ENCODE peak calls at places on chromosomes 4 and X, in seven cellular contexts. One of them, this sample, is unnamed.
A peak's percentile ranks its signal among the peaks of the same experiment; 100 is the strongest.

GRCh38 chr4:157075811-157076577 is at the start of gene GLRB:
- DNase-seq in breast epithelium: no peak
- DNase-seq in fibroblast of pulmonary artery: peak; percentile 15
- DNase-seq in mammary epithelial cell: peak; percentile 37
- DNase-seq in left lung: no peak
- DNase-seq in PC-3: peak; percentile 38
- DNase-seq in uterus: peak; percentile 16
- DNase-seq in this sample: peak; percentile 32

GRCh38 chr4:3010998-3011397 is 47.6 kb downstream of the GRK4 start:
- DNase-seq in breast epithelium: no peak
- DNase-seq in fibroblast of pulmonary artery: peak; percentile 39
- DNase-seq in mammary epithelial cell: peak; percentile 55
- DNase-seq in left lung: no peak
- DNase-seq in PC-3: peak; percentile 53
- DNase-seq in uterus: peak; percentile 34
- DNase-seq in this sample: peak; percentile 83

GRCh38 chr4:148574502-148574901 is 132.3 kb upstream of the NR3C2 start:
- DNase-seq in breast epithelium: no peak
- DNase-seq in fibroblast of pulmonary artery: peak; percentile 10
- DNase-seq in mammary epithelial cell: peak; percentile 1
- DNase-seq in left lung: no peak
- DNase-seq in PC-3: no peak
- DNase-seq in uterus: no peak
- DNase-seq in this sample: peak; percentile 1

GRCh38 chr4:38931125-38931524 is 63.5 kb downstream of the FAM114A1 start:
- DNase-seq in breast epithelium: no peak
- DNase-seq in fibroblast of pulmonary artery: no peak
- DNase-seq in mammary epithelial cell: no peak
- DNase-seq in left lung: no peak
- DNase-seq in PC-3: no peak
- DNase-seq in uterus: no peak
- DNase-seq in this sample: no peak

GRCh38 chr4:135434936-135435335 is 1233.3 kb upstream of the PABPC4L start:
- DNase-seq in breast epithelium: no peak
- DNase-seq in fibroblast of pulmonary artery: peak; percentile 44
- DNase-seq in mammary epithelial cell: peak; percentile 12
- DNase-seq in left lung: no peak
- DNase-seq in PC-3: peak; percentile 1
- DNase-seq in uterus: no peak
- DNase-seq in this sample: no peak

GRCh38 chr4:117965608-117966007 is 68.7 kb upstream of the NDST3 start:
- DNase-seq in breast epithelium: no peak
- DNase-seq in fibroblast of pulmonary artery: no peak
- DNase-seq in mammary epithelial cell: no peak
- DNase-seq in left lung: no peak
- DNase-seq in PC-3: no peak
- DNase-seq in uterus: no peak
- DNase-seq in this sample: no peak

GRCh38 chr4:67393699-67394281 is 151.5 kb downstream of the CENPC start:
- DNase-seq in breast epithelium: no peak
- DNase-seq in fibroblast of pulmonary artery: peak; percentile 66
- DNase-seq in mammary epithelial cell: peak; percentile 1
- DNase-seq in left lung: no peak
- DNase-seq in PC-3: peak; percentile 78
- DNase-seq in uterus: no peak
- DNase-seq in this sample: peak; percentile 54

GRCh38 chrX:139196890-139197289 is 333.6 kb upstream of the F9 start:
- DNase-seq in breast epithelium: no peak
- DNase-seq in fibroblast of pulmonary artery: no peak
- DNase-seq in mammary epithelial cell: no peak
- DNase-seq in left lung: no peak
- DNase-seq in PC-3: peak; percentile 4
- DNase-seq in uterus: no peak
- DNase-seq in this sample: no peak

GRCh38 chr4:58275856-58276255 is 1165.7 kb upstream of the IGFBP7 start:
- DNase-seq in breast epithelium: no peak
- DNase-seq in fibroblast of pulmonary artery: no peak
- DNase-seq in mammary epithelial cell: no peak
- DNase-seq in left lung: no peak
- DNase-seq in PC-3: peak; percentile 58
- DNase-seq in uterus: no peak
- DNase-seq in this sample: no peak

GRCh38 chr4:8505229-8505628 is 64.7 kb downstream of the TRMT44 start:
- DNase-seq in breast epithelium: no peak
- DNase-seq in fibroblast of pulmonary artery: no peak
- DNase-seq in mammary epithelial cell: no peak
- DNase-seq in left lung: no peak
- DNase-seq in PC-3: no peak
- DNase-seq in uterus: no peak
- DNase-seq in this sample: no peak

GRCh38 chrX:47129879-47130358 is 14.6 kb downstream of the NDUFB11 start:
- DNase-seq in breast epithelium: no peak
- DNase-seq in fibroblast of pulmonary artery: no peak
- DNase-seq in mammary epithelial cell: no peak
- DNase-seq in left lung: no peak
- DNase-seq in PC-3: no peak
- DNase-seq in uterus: no peak
- DNase-seq in this sample: peak; percentile 9

GRCh38 chr4:109798866-109799265 is 2.9 kb downstream of the CFI start:
- DNase-seq in breast epithelium: no peak
- DNase-seq in fibroblast of pulmonary artery: no peak
- DNase-seq in mammary epithelial cell: no peak
- DNase-seq in left lung: no peak
- DNase-seq in PC-3: no peak
- DNase-seq in uterus: no peak
- DNase-seq in this sample: no peak
- TF ChIP-seq CTCF in breast epithelium: no peak
- TF ChIP-seq CTCF in fibroblast of pulmonary artery: no peak
- TF ChIP-seq CTCF in mammary epithelial cell: no peak
- TF ChIP-seq CTCF in left lung: no peak
- TF ChIP-seq CTCF in PC-3: no peak
- TF ChIP-seq CTCF in uterus: no peak
- TF ChIP-seq CTCF in this sample: no peak

GRCh38 chr4:155411546-155411945 is 34.8 kb upstream of the MAP9 start:
- DNase-seq in breast epithelium: no peak
- DNase-seq in fibroblast of pulmonary artery: no peak
- DNase-seq in mammary epithelial cell: no peak
- DNase-seq in left lung: no peak
- DNase-seq in PC-3: peak; percentile 10
- DNase-seq in uterus: no peak
- DNase-seq in this sample: no peak
- H3K4me3 ChIP-seq in breast epithelium: no peak overlapping the region
- H3K4me3 ChIP-seq in fibroblast of pulmonary artery: no peak overlapping the region
- H3K4me3 ChIP-seq in mammary epithelial cell: no peak overlapping the region
- H3K4me3 ChIP-seq in left lung: no peak overlapping the region
- H3K4me3 ChIP-seq in PC-3: no peak overlapping the region
- H3K4me3 ChIP-seq in uterus: no peak overlapping the region
- H3K4me3 ChIP-seq in this sample: no peak overlapping the region

GRCh38 chr4:69822198-69822597 is 37.7 kb downstream of the SULT1E1 start:
- DNase-seq in breast epithelium: no peak
- DNase-seq in fibroblast of pulmonary artery: no peak
- DNase-seq in mammary epithelial cell: no peak
- DNase-seq in left lung: no peak
- DNase-seq in PC-3: no peak
- DNase-seq in uterus: no peak
- DNase-seq in this sample: no peak

GRCh38 chr4:69818060-69818639 is 41.8 kb downstream of the SULT1E1 start:
- DNase-seq in breast epithelium: no peak
- DNase-seq in fibroblast of pulmonary artery: no peak
- DNase-seq in mammary epithelial cell: no peak
- DNase-seq in left lung: no peak
- DNase-seq in PC-3: no peak
- DNase-seq in uterus: no peak
- DNase-seq in this sample: no peak

GRCh38 chr4:69823048-69823447 is 36.9 kb downstream of the SULT1E1 start:
- DNase-seq in breast epithelium: no peak
- DNase-seq in fibroblast of pulmonary artery: no peak
- DNase-seq in mammary epithelial cell: no peak
- DNase-seq in left lung: no peak
- DNase-seq in PC-3: no peak
- DNase-seq in uterus: no peak
- DNase-seq in this sample: no peak

GRCh38 chr4:69828828-69829227 is 31.1 kb downstream of the SULT1E1 start:
- DNase-seq in breast epithelium: no peak
- DNase-seq in fibroblast of pulmonary artery: peak; percentile 47
- DNase-seq in mammary epithelial cell: no peak
- DNase-seq in left lung: no peak
- DNase-seq in PC-3: no peak
- DNase-seq in uterus: no peak
- DNase-seq in this sample: no peak

GRCh38 chr4:69823481-69824186 is 36.3 kb downstream of the SULT1E1 start:
- DNase-seq in breast epithelium: no peak
- DNase-seq in fibroblast of pulmonary artery: peak; percentile 71
- DNase-seq in mammary epithelial cell: peak; percentile 34
- DNase-seq in left lung: no peak
- DNase-seq in PC-3: peak; percentile 78
- DNase-seq in uterus: no peak
- DNase-seq in this sample: no peak
- TF ChIP-seq CTCF in breast epithelium: no peak
- TF ChIP-seq CTCF in fibroblast of pulmonary artery: peak; percentile 69
- TF ChIP-seq CTCF in mammary epithelial cell: peak; percentile 88
- TF ChIP-seq CTCF in left lung: peak; percentile 38
- TF ChIP-seq CTCF in PC-3: peak; percentile 84
- TF ChIP-seq CTCF in uterus: no peak
- TF ChIP-seq CTCF in this sample: peak; percentile 25

GRCh38 chr4:165522049-165522448 is 143.2 kb downstream of the CPE start:
- DNase-seq in breast epithelium: no peak
- DNase-seq in fibroblast of pulmonary artery: no peak
- DNase-seq in mammary epithelial cell: no peak
- DNase-seq in left lung: no peak
- DNase-seq in PC-3: no peak
- DNase-seq in uterus: no peak
- DNase-seq in this sample: no peak
- H3K4me3 ChIP-seq in breast epithelium: no peak overlapping the region
- H3K4me3 ChIP-seq in fibroblast of pulmonary artery: no peak overlapping the region
- H3K4me3 ChIP-seq in mammary epithelial cell: no peak overlapping the region
- H3K4me3 ChIP-seq in left lung: no peak overlapping the region
- H3K4me3 ChIP-seq in PC-3: no peak overlapping the region
- H3K4me3 ChIP-seq in uterus: no peak overlapping the region
- H3K4me3 ChIP-seq in this sample: no peak overlapping the region

GRCh38 chrX:20253232-20253543 is 13.5 kb downstream of the RPS6KA3 start:
- DNase-seq in breast epithelium: no peak
- DNase-seq in fibroblast of pulmonary artery: no peak
- DNase-seq in mammary epithelial cell: no peak
- DNase-seq in left lung: no peak
- DNase-seq in PC-3: no peak
- DNase-seq in uterus: no peak
- DNase-seq in this sample: no peak
- TF ChIP-seq CTCF in breast epithelium: no peak
- TF ChIP-seq CTCF in fibroblast of pulmonary artery: no peak
- TF ChIP-seq CTCF in mammary epithelial cell: no peak
- TF ChIP-seq CTCF in left lung: peak; percentile 4
- TF ChIP-seq CTCF in PC-3: no peak
- TF ChIP-seq CTCF in uterus: no peak
- TF ChIP-seq CTCF in this sample: no peak

GRCh38 chr4:167230744-167231143 is 3.5 kb downstream of the SPOCK3 start:
- DNase-seq in breast epithelium: no peak
- DNase-seq in fibroblast of pulmonary artery: no peak
- DNase-seq in mammary epithelial cell: no peak
- DNase-seq in left lung: no peak
- DNase-seq in PC-3: no peak
- DNase-seq in uterus: no peak
- DNase-seq in this sample: no peak

GRCh38 chr4:167232805-167233522 is 1.3 kb downstream of the SPOCK3 start:
- DNase-seq in breast epithelium: no peak
- DNase-seq in fibroblast of pulmonary artery: no peak
- DNase-seq in mammary epithelial cell: no peak
- DNase-seq in left lung: no peak
- DNase-seq in PC-3: no peak
- DNase-seq in uterus: no peak
- DNase-seq in this sample: no peak

GRCh38 chr4:167233523-167234387 is 539 bp downstream of the SPOCK3 start:
- DNase-seq in breast epithelium: no peak
- DNase-seq in fibroblast of pulmonary artery: peak; percentile 11
- DNase-seq in mammary epithelial cell: peak; percentile 10
- DNase-seq in left lung: no peak
- DNase-seq in PC-3: peak; percentile 26
- DNase-seq in uterus: no peak
- DNase-seq in this sample: no peak

GRCh38 chr4:167238226-167238625 is 3.9 kb upstream of the SPOCK3 start:
- DNase-seq in breast epithelium: no peak
- DNase-seq in fibroblast of pulmonary artery: no peak
- DNase-seq in mammary epithelial cell: no peak
- DNase-seq in left lung: no peak
- DNase-seq in PC-3: no peak
- DNase-seq in uterus: no peak
- DNase-seq in this sample: no peak

GRCh38 chr4:167234388-167234881 is at the start of gene SPOCK3:
- DNase-seq in breast epithelium: peak; percentile 19
- DNase-seq in fibroblast of pulmonary artery: peak; percentile 48
- DNase-seq in mammary epithelial cell: peak; percentile 47
- DNase-seq in left lung: peak; percentile 40
- DNase-seq in PC-3: peak; percentile 44
- DNase-seq in uterus: no peak
- DNase-seq in this sample: peak; percentile 3
- H3K4me3 ChIP-seq in breast epithelium: peak within 1 kb of the TSS; percentile 25
- H3K4me3 ChIP-seq in fibroblast of pulmonary artery: peak within 1 kb of the TSS; percentile 70
- H3K4me3 ChIP-seq in mammary epithelial cell: peak within 1 kb of the TSS; percentile 39
- H3K4me3 ChIP-seq in left lung: peak within 1 kb of the TSS; percentile 27
- H3K4me3 ChIP-seq in PC-3: peak within 1 kb of the TSS; percentile 89
- H3K4me3 ChIP-seq in uterus: peak within 1 kb of the TSS; percentile 40
- H3K4me3 ChIP-seq in this sample: peak within 1 kb of the TSS; percentile 40

DNA sequence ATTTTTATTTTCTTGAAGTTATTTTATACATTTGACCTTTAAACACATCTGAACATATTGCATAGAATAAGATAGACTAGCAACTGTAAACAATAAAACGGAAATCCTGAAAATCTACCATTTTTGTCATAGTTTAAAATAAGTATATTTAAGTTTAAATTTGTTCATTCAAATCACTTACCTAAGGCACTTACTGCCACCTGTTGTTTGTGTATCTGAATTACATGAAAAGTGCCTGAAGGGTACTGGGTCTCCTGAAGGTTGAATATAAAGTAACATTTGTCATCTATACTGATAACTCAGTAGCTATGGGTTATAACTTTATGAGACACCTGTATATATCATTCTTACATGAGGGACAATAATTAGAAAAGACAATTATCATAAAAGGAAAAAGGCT is 38.6 kb downstream of the TRPC5 start:
- DNase-seq in breast epithelium: no peak
- DNase-seq in fibroblast of pulmonary artery: peak; percentile 2
- DNase-seq in mammary epithelial cell: no peak
- DNase-seq in left lung: no peak
- DNase-seq in PC-3: peak; percentile 52
- DNase-seq in uterus: no peak
- DNase-seq in this sample: peak; percentile 0
- TF ChIP-seq CTCF in breast epithelium: no peak
- TF ChIP-seq CTCF in fibroblast of pulmonary artery: no peak
- TF ChIP-seq CTCF in mammary epithelial cell: peak; percentile 34
- TF ChIP-seq CTCF in left lung: no peak
- TF ChIP-seq CTCF in PC-3: peak; percentile 48
- TF ChIP-seq CTCF in uterus: no peak
- TF ChIP-seq CTCF in this sample: peak; percentile 13